ENCODE peak calls at places on chromosomes 12 and 14, in four cellular contexts. E is mucosa of descending colon; G is midbrain; X is CD8-positive, alpha-beta memory T cell. U is an unnamed sample.

GRCh38 chr12:4148418-4149056 is 125.0 kb upstream of the CCND2 start:
- DNase-seq in E (peak), G (peak), X (peak), U (no peak)

GRCh38 chr14:69573841-69574265 is 818 bp downstream of the CCDC177 start:
- DNase-seq in E (no peak), G (no peak), X (no peak), U (no peak)

GRCh38 chr14:95137164-95137803 is 20.0 kb downstream of the DICER1 start:
- DNase-seq in E (no peak), G (no peak), X (no peak), U (no peak)

GRCh38 chr12:88300931-88301330 is 158.8 kb downstream of the TMTC3 start:
- DNase-seq in E (no peak), G (no peak), X (no peak), U (no peak)

GRCh38 chr14:47917344-47917954 is 242.0 kb upstream of the MDGA2 start:
- DNase-seq in E (peak), G (peak), X (no peak), U (no peak)

GRCh38 chr14:51849095-51849494 is 11.3 kb upstream of the GNG2 start:
- DNase-seq in E (no peak), G (no peak), X (no peak), U (no peak)

GRCh38 chr12:1533602-1534304 is 60.6 kb downstream of the FBXL14 start:
- DNase-seq in E (no peak), G (no peak), X (peak), U (no peak)

GRCh38 chr14:68704736-68705720 is 87.8 kb downstream of the ZFP36L1 start:
- DNase-seq in E (no peak), G (no peak), X (no peak), U (no peak)

GRCh38 chr12:45981075-45981837 is 9.1 kb downstream of the SCAF11 start:
- DNase-seq in E (no peak), G (no peak), X (no peak), U (no peak)

GRCh38 chr12:66280573-66280972 is 21.7 kb upstream of the HELB start:
- DNase-seq in E (no peak), G (no peak), X (no peak), U (no peak)

GRCh38 chr14:91252901-91253794 is 8.6 kb upstream of the GPR68 start:
- DNase-seq in E (peak), G (peak), X (peak), U (no peak)

GRCh38 chr12:87270894-87271293 is 758.3 kb downstream of the C12orf50 start:
- DNase-seq in E (no peak), G (no peak), X (no peak), U (no peak)

GRCh38 chr12:4143909-4144308 is 129.7 kb upstream of the CCND2 start:
- DNase-seq in E (no peak), G (no peak), X (no peak), U (no peak)

GRCh38 chr12:105300883-105301282 is 29.6 kb upstream of the C12orf75 start:
- DNase-seq in E (no peak), G (no peak), X (no peak), U (no peak)

GRCh38 chr14:46198676-46199075 is 452.9 kb downstream of the RPL10L start:
- DNase-seq in E (no peak), G (no peak), X (no peak), U (no peak)

GRCh38 chr14:98262566-98262965 is 1009.4 kb downstream of the BCL11B start:
- DNase-seq in E (no peak), G (no peak), X (no peak), U (no peak)

GRCh38 chr14:56805992-56806737 is 4.1 kb downstream of the OTX2 start:
- DNase-seq in E (no peak), G (no peak), X (no peak), U (no peak)

U was measured in ureter.